ENCODE peak calls at places on chromosomes 11 and 22, in four cellular contexts. Q, I, N and D are unnamed samples.

GRCh38 chr11:70594031-70594430 is 195.7 kb downstream of the CTTN start:
- DNase-seq in Q (no peak), I (no peak), N (no peak), D (no peak)

GRCh38 chr22:46241397-46242007 is 8.6 kb downstream of the CDPF1 start:
- DNase-seq in Q (no peak), I (peak), N (no peak), D (no peak)

GRCh38 chr11:121444508-121444907 is 7.6 kb upstream of the SORL1 start:
- DNase-seq in Q (no peak), I (no peak), N (no peak), D (no peak)

GRCh38 chr11:1411301-1411700 is 21.6 kb downstream of the BRSK2 start:
- DNase-seq in Q (no peak), I (no peak), N (no peak), D (no peak)

GRCh38 chr11:44927174-44927661 is 23.5 kb downstream of the TP53I11 start:
- DNase-seq in Q (peak), I (peak), N (peak), D (no peak)

GRCh38 chr11:1817511-1817910 is 17.3 kb upstream of the SYT8 start:
- DNase-seq in Q (no peak), I (no peak), N (peak), D (no peak)

GRCh38 chr11:41308286-41308685 is 151.2 kb downstream of the LRRC4C start:
- DNase-seq in Q (no peak), I (no peak), N (no peak), D (no peak)

GRCh38 chr11:37995886-37996285 is 1397.8 kb upstream of the RAG2 start:
- DNase-seq in Q (no peak), I (no peak), N (no peak), D (no peak)

GRCh38 chr11:108204376-108204775 is 18.1 kb downstream of the NPAT start:
- DNase-seq in Q (no peak), I (no peak), N (no peak), D (no peak)

GRCh38 chr11:69287968-69288882 is 5.7 kb upstream of the MYEOV start:
- DNase-seq in Q (no peak), I (no peak), N (no peak), D (no peak)

GRCh38 chr11:117177534-117178209 is 871 bp upstream of the SIDT2 start:
- DNase-seq in Q (no peak), I (no peak), N (no peak), D (no peak)

GRCh38 chr11:14386895-14387480 is 28.0 kb upstream of the RRAS2 start:
- DNase-seq in Q (peak), I (peak), N (no peak), D (peak)

GRCh38 chr11:19519912-19520641 is 192.6 kb upstream of the NAV2 start:
- DNase-seq in Q (no peak), I (peak), N (no peak), D (no peak)

GRCh38 chr11:57482782-57483569 is 22.6 kb downstream of the RTN4RL2 start:
- DNase-seq in Q (no peak), I (no peak), N (peak), D (no peak)

GRCh38 chr22:41009222-41009948 is 58.2 kb downstream of the RBX1 start:
- DNase-seq in Q (peak), I (no peak), N (no peak), D (peak)

GRCh38 chr11:12200359-12201015 is 90.1 kb downstream of the MICAL2 start:
- DNase-seq in Q (peak), I (peak), N (peak), D (peak)

GRCh38 chr11:110373061-110373702 is 56.6 kb upstream of the FDX1 start:
- DNase-seq in Q (peak), I (no peak), N (peak), D (no peak)

GRCh38 chr11:110366234-110366633 is 63.5 kb upstream of the FDX1 start:
- DNase-seq in Q (no peak), I (peak), N (peak), D (no peak)

GRCh38 chr11:110362916-110363574 is 66.6 kb upstream of the RDX start:
- DNase-seq in Q (no peak), I (no peak), N (no peak), D (no peak)

GRCh38 chr11:110367571-110367970 is 62.2 kb upstream of the FDX1 start:
- DNase-seq in Q (no peak), I (no peak), N (no peak), D (no peak)
- TF ChIP-seq CTCF in Q (peak), I (no peak), N (peak), D (no peak)

DNA sequence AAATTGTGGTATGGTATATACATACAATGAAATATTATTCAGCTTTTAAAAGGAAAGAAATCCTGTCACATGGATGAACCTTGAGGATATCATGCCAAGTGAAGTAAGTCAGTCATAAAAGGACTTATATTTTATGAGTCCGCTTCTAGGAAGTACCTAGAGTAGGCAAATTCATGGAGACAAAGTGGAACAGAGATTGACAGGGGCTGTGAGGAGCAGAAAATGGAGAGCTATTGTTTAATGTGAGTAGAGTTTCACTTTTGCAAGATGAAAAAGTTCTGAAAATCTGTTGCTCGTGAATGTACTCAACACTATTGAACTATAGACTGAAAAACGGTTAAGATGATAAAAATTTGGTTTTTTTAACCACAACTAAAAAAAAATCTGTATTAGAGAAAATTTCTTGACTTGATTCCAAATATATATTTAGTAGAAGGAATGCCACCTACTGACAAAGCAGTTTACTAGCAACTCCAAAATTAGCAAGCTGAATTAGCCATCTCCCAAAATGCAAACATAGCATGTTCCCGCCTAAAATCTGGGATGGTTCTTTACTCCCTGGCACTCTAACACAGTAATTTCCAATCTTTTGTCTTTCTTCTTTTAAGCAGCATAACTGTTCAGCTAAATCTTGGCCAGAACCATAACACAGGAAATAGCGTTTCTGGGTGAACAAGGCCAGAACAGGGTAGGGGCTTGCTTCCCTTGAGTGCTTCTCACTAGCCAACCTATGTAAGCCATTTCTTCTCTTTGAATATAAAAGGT is 1.5 kb downstream of the UFD1 start:
- DNase-seq in Q (no peak), I (no peak), N (no peak), D (no peak)
- TF ChIP-seq CTCF in Q (peak), I (no peak), N (peak), D (peak)

DNA sequence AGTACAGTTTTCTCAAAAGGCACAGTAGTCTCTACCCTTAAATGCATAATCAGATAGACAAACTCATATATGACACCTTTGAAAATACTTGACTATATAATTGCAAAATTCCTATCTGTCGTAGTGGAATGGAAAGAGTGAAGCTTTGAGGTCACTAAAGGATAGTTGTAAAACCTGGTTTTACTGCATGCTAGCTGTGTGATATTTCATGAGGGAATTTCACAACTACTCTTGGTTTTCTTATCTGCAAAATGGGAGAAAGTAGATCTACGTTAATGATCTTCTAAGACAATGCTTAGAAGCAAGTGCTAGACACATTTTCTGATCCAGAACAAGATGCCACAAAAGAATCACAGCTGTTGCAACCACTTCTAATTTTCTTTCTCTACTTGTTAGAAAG is 332.2 kb downstream of the AASDHPPT start:
- DNase-seq in Q (no peak), I (no peak), N (no peak), D (no peak)
- TF ChIP-seq CTCF in Q (no peak), I (no peak), N (no peak), D (no peak)

GRCh38 chr11:104529213-104529612 is 365.3 kb upstream of the PDGFD start:
- DNase-seq in Q (no peak), I (no peak), N (no peak), D (no peak)
- TF ChIP-seq CTCF in Q (no peak), I (no peak), N (no peak), D (no peak)